ENCODE peak calls at places on chromosomes 12 and 14, in ten cellular contexts. B, X, E, M, W, L, Q, U, Z and R are unnamed samples.

GRCh38 chr14:34012978-34013713 is 62.3 kb upstream of the EGLN3 start:
- DNase-seq in B (no peak), X (no peak), E (no peak), M (no peak), W (no peak), L (peak), Q (no peak), U (no peak), Z (no peak), R (no peak)

GRCh38 chr14:24368215-24368561 is 204 bp downstream of the NFATC4 start:
- DNase-seq in B (no peak), X (no peak), E (no peak), M (no peak), W (no peak), L (no peak), Q (no peak), U (no peak), Z (no peak), R (no peak)

GRCh38 chr12:88544991-88545684 is 35.1 kb downstream of the KITLG start:
- DNase-seq in B (no peak), X (no peak), E (no peak), M (no peak), W (no peak), L (no peak), Q (no peak), U (no peak), Z (no peak), R (no peak)

GRCh38 chr12:119720349-119720748 is 52.4 kb downstream of the PRKAB1 start:
- DNase-seq in B (no peak), X (no peak), E (no peak), M (no peak), W (no peak), L (no peak), Q (no peak), U (no peak), Z (no peak), R (no peak)

GRCh38 chr12:129911437-129912049 is 7.7 kb upstream of the TMEM132D start:
- DNase-seq in B (no peak), X (peak), E (no peak), M (no peak), W (no peak), L (peak), Q (peak), U (peak), Z (no peak), R (no peak)

GRCh38 chr12:106145539-106146447 is 7.0 kb upstream of the NUAK1 start:
- DNase-seq in B (no peak), X (peak), E (no peak), M (no peak), W (no peak), L (no peak), Q (no peak), U (no peak), Z (no peak), R (no peak)

GRCh38 chr12:121089031-121089812 is 43.5 kb upstream of the P2RX7 start:
- DNase-seq in B (no peak), X (no peak), E (no peak), M (no peak), W (no peak), L (no peak), Q (no peak), U (no peak), Z (no peak), R (no peak)

GRCh38 chr12:40734283-40734682 is 42.0 kb downstream of the CNTN1 start:
- DNase-seq in B (no peak), X (no peak), E (no peak), M (no peak), W (no peak), L (peak), Q (no peak), U (no peak), Z (no peak), R (no peak)

GRCh38 chr12:1878695-1879094 is 39.8 kb downstream of the CACNA2D4 start:
- DNase-seq in B (no peak), X (no peak), E (no peak), M (no peak), W (no peak), L (no peak), Q (no peak), U (no peak), Z (no peak), R (no peak)

GRCh38 chr12:110102255-110102654 is 21.9 kb upstream of the IFT81 start:
- DNase-seq in B (peak), X (no peak), E (no peak), M (peak), W (peak), L (peak), Q (peak), U (no peak), Z (peak), R (no peak)

GRCh38 chr14:100790785-100791667 is 34.9 kb upstream of the MEG3 start:
- DNase-seq in B (no peak), X (peak), E (no peak), M (no peak), W (no peak), L (peak), Q (no peak), U (no peak), Z (peak), R (no peak)

GRCh38 chr12:57479376-57480115 is at the start of gene ARHGAP9:
- DNase-seq in B (no peak), X (no peak), E (peak), M (peak), W (no peak), L (no peak), Q (no peak), U (peak), Z (no peak), R (no peak)

GRCh38 chr12:81080431-81080983 is 2.6 kb downstream of the ACSS3 start:
- DNase-seq in B (no peak), X (no peak), E (no peak), M (no peak), W (no peak), L (no peak), Q (no peak), U (no peak), Z (peak), R (no peak)

GRCh38 chr12:89721291-89721987 is 12.8 kb upstream of the ATP2B1 start:
- DNase-seq in B (no peak), X (no peak), E (no peak), M (no peak), W (no peak), L (no peak), Q (no peak), U (no peak), Z (no peak), R (no peak)

GRCh38 chr14:32081901-32082300 is 4.8 kb downstream of the ARHGAP5 start:
- DNase-seq in B (no peak), X (peak), E (no peak), M (no peak), W (no peak), L (no peak), Q (no peak), U (no peak), Z (no peak), R (no peak)

GRCh38 chr12:106345739-106346138 is 11.8 kb upstream of the POLR3B start:
- DNase-seq in B (peak), X (no peak), E (no peak), M (no peak), W (no peak), L (peak), Q (no peak), U (no peak), Z (peak), R (no peak)

GRCh38 chr12:11705010-11705409 is 55.5 kb downstream of the ETV6 start:
- DNase-seq in B (peak), X (no peak), E (no peak), M (no peak), W (no peak), L (no peak), Q (no peak), U (no peak), Z (peak), R (no peak)

GRCh38 chr12:45518516-45519235 is 210.8 kb upstream of the ARID2 start:
- DNase-seq in B (no peak), X (no peak), E (peak), M (peak), W (peak), L (peak), Q (peak), U (no peak), Z (no peak), R (no peak)

GRCh38 chr12:27608890-27609289 is 84.9 kb downstream of the PPFIBP1 start:
- DNase-seq in B (no peak), X (no peak), E (no peak), M (no peak), W (no peak), L (no peak), Q (no peak), U (no peak), Z (no peak), R (no peak)

GRCh38 chr14:96170961-96171592 is 33.6 kb upstream of the BDKRB2 start:
- DNase-seq in B (no peak), X (no peak), E (no peak), M (peak), W (no peak), L (no peak), Q (no peak), U (no peak), Z (no peak), R (peak)

GRCh38 chr14:57871487-57872080 is 5.7 kb upstream of the SLC35F4 start:
- DNase-seq in B (peak), X (no peak), E (no peak), M (no peak), W (no peak), L (peak), Q (peak), U (no peak), Z (peak), R (no peak)

GRCh38 chr12:115885040-115885439 is 392.5 kb downstream of the MED13L start:
- DNase-seq in B (no peak), X (no peak), E (no peak), M (no peak), W (no peak), L (peak), Q (no peak), U (no peak), Z (no peak), R (no peak)

GRCh38 chr12:12209675-12210074 is 57.2 kb downstream of the LRP6 start:
- DNase-seq in B (no peak), X (no peak), E (no peak), M (no peak), W (no peak), L (no peak), Q (no peak), U (no peak), Z (no peak), R (no peak)

GRCh38 chr12:124923906-124924734 is 9.7 kb upstream of the UBC start:
- DNase-seq in B (peak), X (no peak), E (no peak), M (peak), W (no peak), L (no peak), Q (no peak), U (no peak), Z (peak), R (no peak)

GRCh38 chr12:50740307-50740706 is 23.6 kb upstream of the ATF1 start:
- DNase-seq in B (peak), X (no peak), E (no peak), M (no peak), W (no peak), L (no peak), Q (no peak), U (no peak), Z (no peak), R (no peak)

GRCh38 chr12:70186436-70186835 is 56.8 kb upstream of the CNOT2 start:
- DNase-seq in B (no peak), X (no peak), E (no peak), M (no peak), W (no peak), L (no peak), Q (no peak), U (no peak), Z (no peak), R (no peak)

GRCh38 chr12:4438834-4439596 is 6.6 kb downstream of the FGF6 start:
- DNase-seq in B (no peak), X (no peak), E (no peak), M (no peak), W (no peak), L (no peak), Q (no peak), U (no peak), Z (no peak), R (no peak)

GRCh38 chr12:11461433-11461832 is 66.1 kb upstream of the PRB2 start:
- DNase-seq in B (peak), X (no peak), E (no peak), M (no peak), W (no peak), L (no peak), Q (no peak), U (no peak), Z (no peak), R (no peak)

GRCh38 chr12:88957358-88957757 is 377.1 kb upstream of the KITLG start:
- DNase-seq in B (peak), X (no peak), E (no peak), M (no peak), W (no peak), L (no peak), Q (no peak), U (no peak), Z (no peak), R (no peak)

GRCh38 chr12:89117448-89118034 is 234.8 kb downstream of the DUSP6 start:
- DNase-seq in B (peak), X (no peak), E (no peak), M (no peak), W (no peak), L (no peak), Q (no peak), U (peak), Z (no peak), R (peak)

GRCh38 chr12:24304285-24304684 is 354.8 kb upstream of the SOX5 start:
- DNase-seq in B (no peak), X (no peak), E (no peak), M (no peak), W (no peak), L (no peak), Q (no peak), U (no peak), Z (no peak), R (no peak)